ENCODE peak calls at places on chromosomes 4 and X, in five cellular contexts. One of them, this sample, is unnamed.

GRCh38 chrX:1417921-1418875 is 26.3 kb upstream of the SLC25A6 start:
- DNase-seq in CD4-positive, CD25-positive, alpha-beta regulatory T cell: no peak
- DNase-seq in NCI-H187: no peak
- DNase-seq in cardiac muscle cell: no peak
- DNase-seq in AG10803: no peak
- DNase-seq in this sample: no peak

GRCh38 chr4:7928711-7929505 is 10.8 kb downstream of the AFAP1 start:
- DNase-seq in CD4-positive, CD25-positive, alpha-beta regulatory T cell: no peak
- DNase-seq in NCI-H187: no peak
- DNase-seq in cardiac muscle cell: no peak
- DNase-seq in AG10803: no peak
- DNase-seq in this sample: no peak

GRCh38 chr4:157270108-157270507 is 49.6 kb downstream of the GRIA2 start:
- DNase-seq in CD4-positive, CD25-positive, alpha-beta regulatory T cell: no peak
- DNase-seq in NCI-H187: no peak
- DNase-seq in cardiac muscle cell: no peak
- DNase-seq in AG10803: no peak
- DNase-seq in this sample: no peak

GRCh38 chr4:152585036-152585439 is 49.1 kb upstream of the FBXW7 start:
- DNase-seq in CD4-positive, CD25-positive, alpha-beta regulatory T cell: peak
- DNase-seq in NCI-H187: no peak
- DNase-seq in cardiac muscle cell: no peak
- DNase-seq in AG10803: no peak
- DNase-seq in this sample: no peak

GRCh38 chr4:52106701-52107100 is 55.6 kb downstream of the SPATA18 start:
- DNase-seq in CD4-positive, CD25-positive, alpha-beta regulatory T cell: no peak
- DNase-seq in NCI-H187: no peak
- DNase-seq in cardiac muscle cell: no peak
- DNase-seq in AG10803: peak
- DNase-seq in this sample: peak

GRCh38 chr4:110197421-110198398 is 705 bp downstream of the ELOVL6 start:
- DNase-seq in CD4-positive, CD25-positive, alpha-beta regulatory T cell: peak
- DNase-seq in NCI-H187: peak
- DNase-seq in cardiac muscle cell: peak
- DNase-seq in AG10803: peak
- DNase-seq in this sample: peak

GRCh38 chr4:633976-634598 is 8.7 kb downstream of the PDE6B start:
- DNase-seq in CD4-positive, CD25-positive, alpha-beta regulatory T cell: no peak
- DNase-seq in NCI-H187: no peak
- DNase-seq in cardiac muscle cell: no peak
- DNase-seq in AG10803: no peak
- DNase-seq in this sample: no peak

GRCh38 chrX:115311666-115312065 is 22.2 kb downstream of the LUZP4 start:
- DNase-seq in CD4-positive, CD25-positive, alpha-beta regulatory T cell: no peak
- DNase-seq in NCI-H187: no peak
- DNase-seq in cardiac muscle cell: peak
- DNase-seq in AG10803: no peak
- DNase-seq in this sample: peak

GRCh38 chrX:130108647-130109428 is 1.5 kb downstream of the ELF4 start:
- DNase-seq in CD4-positive, CD25-positive, alpha-beta regulatory T cell: peak
- DNase-seq in NCI-H187: no peak
- DNase-seq in cardiac muscle cell: no peak
- DNase-seq in AG10803: peak
- DNase-seq in this sample: peak

GRCh38 chr4:52950226-52950625 is 88.1 kb downstream of the RASL11B start:
- DNase-seq in CD4-positive, CD25-positive, alpha-beta regulatory T cell: no peak
- DNase-seq in NCI-H187: no peak
- DNase-seq in cardiac muscle cell: no peak
- DNase-seq in AG10803: no peak
- DNase-seq in this sample: no peak

GRCh38 chr4:89994176-89994873 is 99.7 kb downstream of the MMRN1 start:
- DNase-seq in CD4-positive, CD25-positive, alpha-beta regulatory T cell: no peak
- DNase-seq in NCI-H187: no peak
- DNase-seq in cardiac muscle cell: no peak
- DNase-seq in AG10803: no peak
- DNase-seq in this sample: peak

GRCh38 chr4:106569151-106570029 is 200.8 kb upstream of the GIMD1 start:
- DNase-seq in CD4-positive, CD25-positive, alpha-beta regulatory T cell: no peak
- DNase-seq in NCI-H187: no peak
- DNase-seq in cardiac muscle cell: no peak
- DNase-seq in AG10803: peak
- DNase-seq in this sample: no peak

GRCh38 chr4:117378942-117379341 is 293.6 kb upstream of the TRAM1L1 start:
- DNase-seq in CD4-positive, CD25-positive, alpha-beta regulatory T cell: no peak
- DNase-seq in NCI-H187: no peak
- DNase-seq in cardiac muscle cell: no peak
- DNase-seq in AG10803: no peak
- DNase-seq in this sample: no peak

GRCh38 chr4:70624226-70624793 is 4.2 kb upstream of the ENAM start:
- DNase-seq in CD4-positive, CD25-positive, alpha-beta regulatory T cell: no peak
- DNase-seq in NCI-H187: no peak
- DNase-seq in cardiac muscle cell: no peak
- DNase-seq in AG10803: no peak
- DNase-seq in this sample: no peak

GRCh38 chrX:121254336-121254735 is 206.9 kb downstream of the GLUD2 start:
- DNase-seq in CD4-positive, CD25-positive, alpha-beta regulatory T cell: no peak
- DNase-seq in NCI-H187: no peak
- DNase-seq in cardiac muscle cell: no peak
- DNase-seq in AG10803: no peak
- DNase-seq in this sample: no peak

GRCh38 chr4:59102311-59102710 is 1992.1 kb upstream of the IGFBP7 start:
- DNase-seq in CD4-positive, CD25-positive, alpha-beta regulatory T cell: no peak
- DNase-seq in NCI-H187: no peak
- DNase-seq in cardiac muscle cell: no peak
- DNase-seq in AG10803: no peak
- DNase-seq in this sample: no peak

GRCh38 chrX:20527458-20528099 is 260.9 kb upstream of the RPS6KA3 start:
- DNase-seq in CD4-positive, CD25-positive, alpha-beta regulatory T cell: peak
- DNase-seq in NCI-H187: no peak
- DNase-seq in cardiac muscle cell: peak
- DNase-seq in AG10803: peak
- DNase-seq in this sample: peak

GRCh38 chrX:25754399-25754798 is 383.7 kb upstream of the MAGEB18 start:
- DNase-seq in CD4-positive, CD25-positive, alpha-beta regulatory T cell: no peak
- DNase-seq in NCI-H187: no peak
- DNase-seq in cardiac muscle cell: no peak
- DNase-seq in AG10803: no peak
- DNase-seq in this sample: no peak

GRCh38 chr4:107210450-107211239 is 174.5 kb upstream of the DKK2 start:
- DNase-seq in CD4-positive, CD25-positive, alpha-beta regulatory T cell: no peak
- DNase-seq in NCI-H187: no peak
- DNase-seq in cardiac muscle cell: peak
- DNase-seq in AG10803: peak
- DNase-seq in this sample: no peak